ENCODE peak calls at places on chromosomes 7 and 10, in seven cellular contexts. O is Peyer's patch, L is mesothelial cell of epicardium, K is fibroblast of mammary gland, P is GM12865, E is Panc1, D is fibroblast of lung. A is an unnamed sample.

GRCh38 chr10:123858039-123858740 is 33.4 kb downstream of the CPXM2 start:
- DNase-seq in O (no peak), L (no peak), K (peak), P (no peak), E (no peak), D (no peak), A (no peak)

GRCh38 chr7:2878306-2878705 is 34.2 kb upstream of the GNA12 start:
- DNase-seq in O (no peak), L (no peak), K (no peak), P (no peak), E (no peak), D (no peak), A (no peak)

GRCh38 chr7:41156268-41156667 is 546.6 kb downstream of the INHBA start:
- DNase-seq in O (no peak), L (no peak), K (peak), P (no peak), E (no peak), D (no peak), A (no peak)

GRCh38 chr7:128879461-128879938 is 16.8 kb downstream of the ATP6V1F start:
- DNase-seq in O (no peak), L (no peak), K (no peak), P (no peak), E (no peak), D (no peak), A (no peak)

GRCh38 chr10:35007858-35008301 is 82.3 kb downstream of the CUL2 start:
- DNase-seq in O (no peak), L (no peak), K (no peak), P (no peak), E (no peak), D (no peak), A (no peak)

GRCh38 chr7:140316165-140316661 is 82.1 kb downstream of the SLC37A3 start:
- DNase-seq in O (no peak), L (no peak), K (peak), P (no peak), E (peak), D (peak), A (peak)

GRCh38 chr7:5232485-5232837 is 42.4 kb downstream of the WIPI2 start:
- DNase-seq in O (no peak), L (no peak), K (no peak), P (peak), E (no peak), D (no peak), A (no peak)

GRCh38 chr10:98589007-98589406 is 142.3 kb upstream of the HPS1 start:
- DNase-seq in O (no peak), L (no peak), K (peak), P (no peak), E (no peak), D (no peak), A (peak)

GRCh38 chr10:64465653-64466052 is 944.5 kb downstream of the REEP3 start:
- DNase-seq in O (no peak), L (no peak), K (no peak), P (no peak), E (no peak), D (no peak), A (no peak)

GRCh38 chr7:38232475-38233366 is 40.7 kb downstream of the TARP start:
- DNase-seq in O (peak), L (no peak), K (peak), P (peak), E (no peak), D (no peak), A (no peak)

GRCh38 chr10:17616403-17617030 is 657 bp downstream of the HACD1 start:
- DNase-seq in O (peak), L (peak), K (peak), P (peak), E (no peak), D (peak), A (peak)

GRCh38 chr10:58856508-58857240 is 319.8 kb upstream of the PHYHIPL start:
- DNase-seq in O (no peak), L (no peak), K (peak), P (no peak), E (peak), D (peak), A (peak)

GRCh38 chr10:131621784-131622624 is 278.8 kb upstream of the PPP2R2D start:
- DNase-seq in O (no peak), L (no peak), K (no peak), P (no peak), E (no peak), D (no peak), A (peak)

GRCh38 chr7:2928256-2928612 is 84.1 kb upstream of the GNA12 start:
- DNase-seq in O (no peak), L (no peak), K (no peak), P (no peak), E (no peak), D (no peak), A (no peak)

GRCh38 chr10:48700493-48700892 is 15.8 kb downstream of the WDFY4 start:
- DNase-seq in O (no peak), L (no peak), K (no peak), P (no peak), E (no peak), D (no peak), A (no peak)

GRCh38 chr7:92657391-92657790 is 67.2 kb upstream of the FAM133B start:
- DNase-seq in O (no peak), L (no peak), K (no peak), P (no peak), E (no peak), D (no peak), A (no peak)

GRCh38 chr10:30928742-30929141 is 102.9 kb downstream of the ZNF438 start:
- DNase-seq in O (no peak), L (no peak), K (no peak), P (peak), E (no peak), D (no peak), A (no peak)

GRCh38 chr10:45000764-45001381 is at the start of gene ZNF22:
- DNase-seq in O (peak), L (peak), K (peak), P (peak), E (no peak), D (peak), A (peak)

GRCh38 chr7:590731-591551 is 71.3 kb upstream of the PDGFA start:
- DNase-seq in O (no peak), L (no peak), K (no peak), P (no peak), E (no peak), D (peak), A (no peak)

GRCh38 chr7:2181077-2181854 is 51.5 kb downstream of the MAD1L1 start:
- DNase-seq in O (no peak), L (no peak), K (no peak), P (peak), E (no peak), D (no peak), A (no peak)

GRCh38 chr7:47647213-47647985 is 65.5 kb upstream of the TNS3 start:
- DNase-seq in O (peak), L (no peak), K (no peak), P (peak), E (no peak), D (no peak), A (no peak)

GRCh38 chr7:44961844-44962482 is 16.9 kb downstream of the MYO1G start:
- DNase-seq in O (no peak), L (no peak), K (no peak), P (peak), E (no peak), D (no peak), A (no peak)

DNA sequence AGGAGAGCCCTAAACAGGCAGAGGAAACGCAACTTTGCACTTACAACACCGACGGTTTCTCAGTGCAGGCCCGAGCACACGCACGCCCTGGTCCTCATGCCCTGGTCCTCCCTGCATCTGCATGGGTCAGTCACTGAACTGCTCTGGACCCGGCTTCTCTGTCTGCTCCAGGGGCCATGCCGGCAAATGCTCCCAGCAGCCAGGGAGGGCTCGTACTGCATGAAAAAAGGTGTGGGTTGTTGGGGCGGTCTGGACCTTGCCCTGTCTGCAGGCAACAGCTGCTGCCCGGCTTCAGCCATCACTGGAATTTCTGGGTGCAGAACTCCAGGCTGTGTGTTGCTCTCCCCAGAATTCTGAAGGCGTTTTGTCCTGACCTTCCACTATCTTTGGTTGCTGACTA is 317.3 kb upstream of the SHH start:
- DNase-seq in O (no peak), L (no peak), K (no peak), P (no peak), E (no peak), D (no peak), A (no peak)
- TF ChIP-seq CTCF in O (no peak), L (no peak), K (no peak), P (no peak), E (no peak), D (no peak), A (no peak)

DNA sequence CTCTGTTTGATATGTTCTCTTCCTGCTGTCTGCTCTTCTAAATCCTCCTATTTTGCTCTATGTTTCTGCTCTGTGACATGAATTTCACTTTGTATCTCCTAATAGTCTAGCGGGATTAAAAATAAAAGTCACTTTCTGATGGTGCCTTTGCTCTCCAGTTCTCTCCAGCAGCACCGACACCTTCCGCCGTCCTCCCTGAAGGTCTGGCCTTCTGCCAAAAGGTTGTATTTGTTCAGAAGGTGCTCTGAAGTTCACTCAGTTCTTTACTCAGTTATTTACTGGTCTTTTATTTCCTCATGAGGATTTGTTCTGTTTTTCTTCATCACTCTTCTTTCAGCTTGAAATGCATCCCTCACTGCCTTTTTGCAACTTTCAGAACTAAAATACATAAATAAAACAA is 11.2 kb upstream of the EPHA1 start:
- DNase-seq in O (no peak), L (no peak), K (no peak), P (no peak), E (no peak), D (no peak), A (peak)
- TF ChIP-seq CTCF in O (no peak), L (no peak), K (no peak), P (no peak), E (no peak), D (no peak), A (no peak)

GRCh38 chr10:6580279-6581029 is 378 bp upstream of the PRKCQ start:
- DNase-seq in O (peak), L (peak), K (peak), P (peak), E (no peak), D (peak), A (peak)
- TF ChIP-seq CTCF in O (peak), L (peak), K (no peak), P (peak), E (peak), D (peak), A (peak)

GRCh38 chr7:130486114-130486962 is 5.5 kb upstream of the MEST start:
- DNase-seq in O (peak), L (no peak), K (no peak), P (peak), E (peak), D (peak), A (peak)
- TF ChIP-seq CTCF in O (peak), L (peak), K (peak), P (peak), E (peak), D (peak), A (peak)

GRCh38 chr10:103700436-103700715 is 155.0 kb downstream of the SH3PXD2A start:
- DNase-seq in O (no peak), L (no peak), K (no peak), P (no peak), E (no peak), D (no peak), A (no peak)

GRCh38 chr10:103698266-103698665 is 157.1 kb downstream of the SH3PXD2A start:
- DNase-seq in O (no peak), L (no peak), K (no peak), P (no peak), E (no peak), D (no peak), A (no peak)

GRCh38 chr10:103701380-103702222 is 153.8 kb downstream of the SH3PXD2A start:
- DNase-seq in O (no peak), L (no peak), K (no peak), P (no peak), E (no peak), D (no peak), A (no peak)

GRCh38 chr10:103697787-103698186 is 157.6 kb downstream of the SH3PXD2A start:
- DNase-seq in O (no peak), L (no peak), K (no peak), P (no peak), E (no peak), D (no peak), A (no peak)

DNA sequence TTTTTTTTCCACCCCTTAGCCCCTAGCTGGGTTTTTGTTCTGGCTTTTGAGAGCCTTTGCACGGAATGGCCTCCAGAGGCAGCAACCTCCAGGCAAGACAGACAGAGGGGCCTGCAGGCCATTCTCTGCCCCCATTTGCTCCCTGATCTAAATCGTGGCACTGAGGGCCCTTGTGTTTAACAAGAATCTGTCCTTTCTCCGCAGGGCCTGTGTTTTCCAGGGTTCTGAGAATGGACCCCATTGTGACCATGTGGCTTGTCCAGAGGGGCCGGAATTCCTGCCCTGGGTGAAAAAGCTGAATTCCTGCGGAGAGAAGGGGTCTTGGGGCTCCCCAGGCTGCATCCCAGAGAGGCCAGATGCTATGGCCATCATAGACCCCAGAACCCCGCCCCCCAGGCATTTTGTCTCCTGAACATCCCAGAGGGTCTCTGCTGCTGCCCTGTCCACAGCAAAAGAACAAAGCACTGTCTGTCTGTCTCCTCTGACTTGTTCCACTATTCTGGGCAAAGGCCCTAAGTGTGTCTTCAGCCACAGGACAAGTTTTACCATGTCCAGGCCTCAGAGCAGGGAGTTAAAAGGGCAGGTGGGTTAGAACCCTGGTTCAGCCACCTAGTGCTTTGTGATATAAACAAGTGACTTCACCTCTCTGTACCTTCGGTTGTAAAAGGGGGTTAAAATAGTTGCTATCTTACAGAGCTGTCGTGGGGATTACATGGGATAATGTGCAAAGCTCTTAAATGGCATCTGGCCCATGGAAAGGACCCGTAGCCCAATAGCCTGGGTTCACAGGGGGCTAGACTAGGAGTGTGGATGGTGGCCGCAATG is 155.6 kb downstream of the SH3PXD2A start:
- DNase-seq in O (no peak), L (no peak), K (no peak), P (no peak), E (no peak), D (no peak), A (no peak)
- TF ChIP-seq CTCF in O (no peak), L (no peak), K (no peak), P (no peak), E (no peak), D (peak), A (no peak)

DNA sequence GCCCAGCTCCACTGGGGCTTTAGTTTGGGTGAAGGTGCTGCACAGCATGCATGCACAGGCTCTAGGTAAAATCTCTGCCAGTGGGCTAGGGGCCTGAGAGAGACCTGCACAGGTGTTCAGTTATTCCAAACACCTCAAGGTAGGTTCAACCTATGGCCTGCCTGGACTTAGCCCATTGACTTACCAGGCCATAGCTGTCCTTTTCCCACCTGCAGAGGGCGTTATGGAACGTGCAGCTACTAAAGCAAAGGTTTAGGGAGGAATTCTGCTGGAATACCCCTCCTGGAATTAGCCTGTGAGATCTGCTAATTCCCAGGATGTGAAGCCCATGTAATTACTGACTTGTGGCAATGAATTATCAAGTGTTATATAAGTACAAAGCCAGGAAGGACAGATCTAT is 3.6 kb downstream of the VWC2 start:
- DNase-seq in O (no peak), L (no peak), K (no peak), P (no peak), E (no peak), D (no peak), A (peak)
- TF ChIP-seq CTCF in O (no peak), L (no peak), K (no peak), P (peak), E (no peak), D (no peak), A (no peak)

DNA sequence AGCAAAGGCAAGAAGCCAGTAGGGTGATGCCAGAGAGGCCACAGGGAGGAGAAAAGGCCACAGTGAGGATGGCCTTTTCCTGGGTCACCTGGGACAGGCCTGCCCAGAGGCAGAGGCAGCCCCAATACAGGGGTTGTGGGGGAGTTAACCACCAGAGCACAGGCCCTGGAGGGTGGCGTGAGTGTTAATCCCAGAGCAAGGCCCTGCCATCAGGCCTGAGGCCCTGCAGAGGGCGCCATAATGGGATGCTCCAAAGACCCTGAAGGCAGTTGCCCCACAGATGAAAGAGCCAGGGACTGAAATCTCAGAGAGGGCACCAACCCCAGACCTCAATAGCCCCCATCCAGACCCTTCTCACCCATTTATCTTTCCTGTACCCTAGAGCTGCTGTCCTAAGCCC is 23.9 kb downstream of the SLC13A4 start:
- DNase-seq in O (no peak), L (no peak), K (no peak), P (no peak), E (no peak), D (no peak), A (no peak)
- TF ChIP-seq CTCF in O (no peak), L (no peak), K (peak), P (peak), E (no peak), D (no peak), A (peak)

GRCh38 chr10:81081887-81082620 is 544.4 kb downstream of the SH2D4B start:
- DNase-seq in O (no peak), L (no peak), K (no peak), P (peak), E (peak), D (no peak), A (peak)
- TF ChIP-seq CTCF in O (no peak), L (no peak), K (no peak), P (peak), E (peak), D (no peak), A (peak)

DNA sequence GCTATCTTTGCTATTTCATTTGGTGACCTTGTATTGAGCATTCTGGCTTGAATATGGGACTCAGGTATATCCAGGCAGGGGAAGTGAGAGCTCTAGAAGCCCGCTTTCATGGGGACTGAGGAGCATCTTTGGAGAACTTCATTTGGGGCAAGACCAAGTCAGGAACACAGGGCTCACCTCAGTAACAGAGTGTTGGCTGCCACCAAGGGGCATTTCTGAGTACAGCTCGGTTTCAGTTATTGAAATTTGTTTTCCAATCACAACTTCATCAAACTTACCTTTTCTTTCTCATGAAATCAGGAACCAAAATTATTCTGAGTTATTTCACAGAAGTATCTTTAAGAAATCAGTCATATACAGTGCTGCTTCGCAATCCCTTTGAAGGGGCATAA is 337.2 kb downstream of the C7orf25 start:
- DNase-seq in O (no peak), L (no peak), K (peak), P (no peak), E (no peak), D (peak), A (peak)
- TF ChIP-seq CTCF in O (peak), L (no peak), K (peak), P (no peak), E (no peak), D (peak), A (peak)

GRCh38 chr10:127919418-127920191 is 12.7 kb downstream of the PTPRE start:
- DNase-seq in O (no peak), L (no peak), K (peak), P (no peak), E (no peak), D (peak), A (peak)
- TF ChIP-seq CTCF in O (no peak), L (no peak), K (peak), P (no peak), E (no peak), D (peak), A (no peak)